ENCODE peak calls at places on chromosomes 12 and 14, in ten cellular contexts. One of them, this sample, is unnamed.

GRCh38 chr12:55843431-55843830 is 695 bp upstream of the MMP19 start:
- DNase-seq in Right ventricle myocardium superior: no peak
- DNase-seq in central memory CD4-positive, alpha-beta T cell: no peak
- DNase-seq in esophagus squamous epithelium: no peak
- DNase-seq in neural crest cell: no peak
- DNase-seq in activated T-cell treated with anti-CD3 and anti-CD28 coated beads for 48 hours: no peak
- DNase-seq in stimulated activated CD8-positive, alpha-beta memory T cell treated with anti-CD3 and anti-CD28 coated beads, Interleukin-12 subunit alpha, Interleukin-12 subunit beta, amount 100 ng/mL, for 4 hours: no peak
- DNase-seq in skeletal muscle cell: no peak
- DNase-seq in ACHN: no peak
- DNase-seq in CD8-positive, alpha-beta T cell: no peak
- DNase-seq in this sample: no peak

GRCh38 chr12:6820171-6820570 is 1.4 kb upstream of the GPR162 start:
- DNase-seq in stimulated activated CD8-positive, alpha-beta memory T cell treated with anti-CD3 and anti-CD28 coated beads, Interleukin-12 subunit alpha, Interleukin-12 subunit beta, amount 100 ng/mL, for 4 hours: no peak
- DNase-seq in Right ventricle myocardium superior: no peak
- DNase-seq in ACHN: no peak
- DNase-seq in esophagus squamous epithelium: no peak
- DNase-seq in CD8-positive, alpha-beta T cell: no peak
- DNase-seq in activated T-cell treated with anti-CD3 and anti-CD28 coated beads for 48 hours: no peak
- DNase-seq in central memory CD4-positive, alpha-beta T cell: no peak
- DNase-seq in skeletal muscle cell: no peak
- DNase-seq in neural crest cell: no peak
- DNase-seq in this sample: no peak

GRCh38 chr12:132619301-132620112 is 931 bp downstream of the P2RX2 start:
- DNase-seq in ACHN: no peak
- DNase-seq in central memory CD4-positive, alpha-beta T cell: no peak
- DNase-seq in activated T-cell treated with anti-CD3 and anti-CD28 coated beads for 48 hours: no peak
- DNase-seq in neural crest cell: no peak
- DNase-seq in esophagus squamous epithelium: no peak
- DNase-seq in skeletal muscle cell: no peak
- DNase-seq in CD8-positive, alpha-beta T cell: no peak
- DNase-seq in stimulated activated CD8-positive, alpha-beta memory T cell treated with anti-CD3 and anti-CD28 coated beads, Interleukin-12 subunit alpha, Interleukin-12 subunit beta, amount 100 ng/mL, for 4 hours: no peak
- DNase-seq in Right ventricle myocardium superior: no peak
- DNase-seq in this sample: no peak

GRCh38 chr12:83224012-83224411 is 537.3 kb downstream of the TMTC2 start:
- DNase-seq in neural crest cell: no peak
- DNase-seq in esophagus squamous epithelium: no peak
- DNase-seq in ACHN: no peak
- DNase-seq in CD8-positive, alpha-beta T cell: no peak
- DNase-seq in skeletal muscle cell: no peak
- DNase-seq in activated T-cell treated with anti-CD3 and anti-CD28 coated beads for 48 hours: no peak
- DNase-seq in Right ventricle myocardium superior: no peak
- DNase-seq in stimulated activated CD8-positive, alpha-beta memory T cell treated with anti-CD3 and anti-CD28 coated beads, Interleukin-12 subunit alpha, Interleukin-12 subunit beta, amount 100 ng/mL, for 4 hours: no peak
- DNase-seq in central memory CD4-positive, alpha-beta T cell: no peak
- DNase-seq in this sample: no peak

GRCh38 chr12:28024231-28024995 is 51.9 kb upstream of the PTHLH start:
- DNase-seq in stimulated activated CD8-positive, alpha-beta memory T cell treated with anti-CD3 and anti-CD28 coated beads, Interleukin-12 subunit alpha, Interleukin-12 subunit beta, amount 100 ng/mL, for 4 hours: no peak
- DNase-seq in skeletal muscle cell: peak; percentile 68
- DNase-seq in esophagus squamous epithelium: no peak
- DNase-seq in activated T-cell treated with anti-CD3 and anti-CD28 coated beads for 48 hours: no peak
- DNase-seq in central memory CD4-positive, alpha-beta T cell: no peak
- DNase-seq in Right ventricle myocardium superior: no peak
- DNase-seq in ACHN: peak; percentile 28
- DNase-seq in neural crest cell: no peak
- DNase-seq in CD8-positive, alpha-beta T cell: no peak
- DNase-seq in this sample: peak; percentile 65

GRCh38 chr12:117098071-117098360 is 1.2 kb downstream of the TESC start:
- DNase-seq in central memory CD4-positive, alpha-beta T cell: no peak
- DNase-seq in Right ventricle myocardium superior: no peak
- DNase-seq in CD8-positive, alpha-beta T cell: no peak
- DNase-seq in ACHN: no peak
- DNase-seq in neural crest cell: no peak
- DNase-seq in activated T-cell treated with anti-CD3 and anti-CD28 coated beads for 48 hours: no peak
- DNase-seq in skeletal muscle cell: no peak
- DNase-seq in esophagus squamous epithelium: no peak
- DNase-seq in stimulated activated CD8-positive, alpha-beta memory T cell treated with anti-CD3 and anti-CD28 coated beads, Interleukin-12 subunit alpha, Interleukin-12 subunit beta, amount 100 ng/mL, for 4 hours: no peak
- DNase-seq in this sample: no peak

GRCh38 chr14:103189481-103190470 is 66.5 kb downstream of the TNFAIP2 start:
- DNase-seq in Right ventricle myocardium superior: no peak
- DNase-seq in activated T-cell treated with anti-CD3 and anti-CD28 coated beads for 48 hours: no peak
- DNase-seq in esophagus squamous epithelium: no peak
- DNase-seq in skeletal muscle cell: no peak
- DNase-seq in neural crest cell: no peak
- DNase-seq in central memory CD4-positive, alpha-beta T cell: no peak
- DNase-seq in stimulated activated CD8-positive, alpha-beta memory T cell treated with anti-CD3 and anti-CD28 coated beads, Interleukin-12 subunit alpha, Interleukin-12 subunit beta, amount 100 ng/mL, for 4 hours: no peak
- DNase-seq in ACHN: no peak
- DNase-seq in CD8-positive, alpha-beta T cell: no peak
- DNase-seq in this sample: no peak

GRCh38 chr14:91867316-91867988 is at the start of gene TC2N:
- DNase-seq in activated T-cell treated with anti-CD3 and anti-CD28 coated beads for 48 hours: no peak
- DNase-seq in Right ventricle myocardium superior: no peak
- DNase-seq in skeletal muscle cell: no peak
- DNase-seq in ACHN: no peak
- DNase-seq in central memory CD4-positive, alpha-beta T cell: peak; percentile 72
- DNase-seq in esophagus squamous epithelium: no peak
- DNase-seq in CD8-positive, alpha-beta T cell: peak; percentile 78
- DNase-seq in stimulated activated CD8-positive, alpha-beta memory T cell treated with anti-CD3 and anti-CD28 coated beads, Interleukin-12 subunit alpha, Interleukin-12 subunit beta, amount 100 ng/mL, for 4 hours: no peak
- DNase-seq in neural crest cell: no peak
- DNase-seq in this sample: no peak

GRCh38 chr14:64196668-64197411 is 97.3 kb downstream of the ESR2 start:
- DNase-seq in Right ventricle myocardium superior: peak; percentile 70
- DNase-seq in CD8-positive, alpha-beta T cell: peak; percentile 31
- DNase-seq in neural crest cell: peak; percentile 50
- DNase-seq in esophagus squamous epithelium: no peak
- DNase-seq in activated T-cell treated with anti-CD3 and anti-CD28 coated beads for 48 hours: no peak
- DNase-seq in stimulated activated CD8-positive, alpha-beta memory T cell treated with anti-CD3 and anti-CD28 coated beads, Interleukin-12 subunit alpha, Interleukin-12 subunit beta, amount 100 ng/mL, for 4 hours: no peak
- DNase-seq in skeletal muscle cell: no peak
- DNase-seq in central memory CD4-positive, alpha-beta T cell: peak; percentile 18
- DNase-seq in ACHN: no peak
- DNase-seq in this sample: peak; percentile 63

GRCh38 chr12:82527165-82527780 is 159.4 kb upstream of the TMTC2 start:
- DNase-seq in stimulated activated CD8-positive, alpha-beta memory T cell treated with anti-CD3 and anti-CD28 coated beads, Interleukin-12 subunit alpha, Interleukin-12 subunit beta, amount 100 ng/mL, for 4 hours: no peak
- DNase-seq in activated T-cell treated with anti-CD3 and anti-CD28 coated beads for 48 hours: no peak
- DNase-seq in skeletal muscle cell: peak; percentile 15
- DNase-seq in central memory CD4-positive, alpha-beta T cell: peak; percentile 7
- DNase-seq in ACHN: peak; percentile 82
- DNase-seq in esophagus squamous epithelium: no peak
- DNase-seq in Right ventricle myocardium superior: no peak
- DNase-seq in CD8-positive, alpha-beta T cell: no peak
- DNase-seq in neural crest cell: peak; percentile 48
- DNase-seq in this sample: peak; percentile 78

GRCh38 chr12:47942327-47943230 is 20.8 kb upstream of the TMEM106C start:
- DNase-seq in Right ventricle myocardium superior: no peak
- DNase-seq in skeletal muscle cell: no peak
- DNase-seq in ACHN: peak; percentile 61
- DNase-seq in esophagus squamous epithelium: no peak
- DNase-seq in stimulated activated CD8-positive, alpha-beta memory T cell treated with anti-CD3 and anti-CD28 coated beads, Interleukin-12 subunit alpha, Interleukin-12 subunit beta, amount 100 ng/mL, for 4 hours: no peak
- DNase-seq in neural crest cell: no peak
- DNase-seq in CD8-positive, alpha-beta T cell: peak; percentile 68
- DNase-seq in activated T-cell treated with anti-CD3 and anti-CD28 coated beads for 48 hours: peak; percentile 47
- DNase-seq in central memory CD4-positive, alpha-beta T cell: no peak
- DNase-seq in this sample: peak; percentile 9

GRCh38 chr12:2337031-2338010 is 284.5 kb downstream of the CACNA1C start:
- DNase-seq in ACHN: peak; percentile 79
- DNase-seq in Right ventricle myocardium superior: no peak
- DNase-seq in stimulated activated CD8-positive, alpha-beta memory T cell treated with anti-CD3 and anti-CD28 coated beads, Interleukin-12 subunit alpha, Interleukin-12 subunit beta, amount 100 ng/mL, for 4 hours: no peak
- DNase-seq in esophagus squamous epithelium: no peak
- DNase-seq in activated T-cell treated with anti-CD3 and anti-CD28 coated beads for 48 hours: no peak
- DNase-seq in central memory CD4-positive, alpha-beta T cell: no peak
- DNase-seq in CD8-positive, alpha-beta T cell: no peak
- DNase-seq in neural crest cell: no peak
- DNase-seq in skeletal muscle cell: no peak
- DNase-seq in this sample: no peak

GRCh38 chr14:85527458-85527857 is 2.5 kb upstream of the FLRT2 start:
- DNase-seq in CD8-positive, alpha-beta T cell: no peak
- DNase-seq in Right ventricle myocardium superior: no peak
- DNase-seq in skeletal muscle cell: no peak
- DNase-seq in neural crest cell: no peak
- DNase-seq in ACHN: no peak
- DNase-seq in activated T-cell treated with anti-CD3 and anti-CD28 coated beads for 48 hours: no peak
- DNase-seq in stimulated activated CD8-positive, alpha-beta memory T cell treated with anti-CD3 and anti-CD28 coated beads, Interleukin-12 subunit alpha, Interleukin-12 subunit beta, amount 100 ng/mL, for 4 hours: no peak
- DNase-seq in central memory CD4-positive, alpha-beta T cell: no peak
- DNase-seq in esophagus squamous epithelium: no peak
- DNase-seq in this sample: no peak

GRCh38 chr12:52521581-52522266 is 1.5 kb upstream of the KRT5 start:
- DNase-seq in stimulated activated CD8-positive, alpha-beta memory T cell treated with anti-CD3 and anti-CD28 coated beads, Interleukin-12 subunit alpha, Interleukin-12 subunit beta, amount 100 ng/mL, for 4 hours: no peak
- DNase-seq in neural crest cell: no peak
- DNase-seq in CD8-positive, alpha-beta T cell: peak; percentile 32
- DNase-seq in activated T-cell treated with anti-CD3 and anti-CD28 coated beads for 48 hours: no peak
- DNase-seq in esophagus squamous epithelium: no peak
- DNase-seq in ACHN: no peak
- DNase-seq in skeletal muscle cell: no peak
- DNase-seq in Right ventricle myocardium superior: no peak
- DNase-seq in central memory CD4-positive, alpha-beta T cell: no peak
- DNase-seq in this sample: peak; percentile 52

GRCh38 chr14:29955087-29955486 is 27.4 kb upstream of the PRKD1 start:
- DNase-seq in ACHN: no peak
- DNase-seq in stimulated activated CD8-positive, alpha-beta memory T cell treated with anti-CD3 and anti-CD28 coated beads, Interleukin-12 subunit alpha, Interleukin-12 subunit beta, amount 100 ng/mL, for 4 hours: no peak
- DNase-seq in activated T-cell treated with anti-CD3 and anti-CD28 coated beads for 48 hours: no peak
- DNase-seq in CD8-positive, alpha-beta T cell: no peak
- DNase-seq in neural crest cell: no peak
- DNase-seq in Right ventricle myocardium superior: no peak
- DNase-seq in central memory CD4-positive, alpha-beta T cell: no peak
- DNase-seq in esophagus squamous epithelium: no peak
- DNase-seq in skeletal muscle cell: no peak
- DNase-seq in this sample: no peak

GRCh38 chr14:20714593-20715250 is 26.2 kb downstream of the ANG start:
- DNase-seq in neural crest cell: no peak
- DNase-seq in stimulated activated CD8-positive, alpha-beta memory T cell treated with anti-CD3 and anti-CD28 coated beads, Interleukin-12 subunit alpha, Interleukin-12 subunit beta, amount 100 ng/mL, for 4 hours: no peak
- DNase-seq in central memory CD4-positive, alpha-beta T cell: no peak
- DNase-seq in skeletal muscle cell: peak; percentile 60
- DNase-seq in activated T-cell treated with anti-CD3 and anti-CD28 coated beads for 48 hours: no peak
- DNase-seq in esophagus squamous epithelium: no peak
- DNase-seq in Right ventricle myocardium superior: peak; percentile 87
- DNase-seq in CD8-positive, alpha-beta T cell: no peak
- DNase-seq in ACHN: no peak
- DNase-seq in this sample: no peak

GRCh38 chr12:113190761-113191160 is 5.2 kb downstream of the RITA1 start:
- DNase-seq in skeletal muscle cell: no peak
- DNase-seq in Right ventricle myocardium superior: no peak
- DNase-seq in neural crest cell: no peak
- DNase-seq in activated T-cell treated with anti-CD3 and anti-CD28 coated beads for 48 hours: no peak
- DNase-seq in ACHN: peak; percentile 88
- DNase-seq in central memory CD4-positive, alpha-beta T cell: no peak
- DNase-seq in stimulated activated CD8-positive, alpha-beta memory T cell treated with anti-CD3 and anti-CD28 coated beads, Interleukin-12 subunit alpha, Interleukin-12 subunit beta, amount 100 ng/mL, for 4 hours: no peak
- DNase-seq in CD8-positive, alpha-beta T cell: no peak
- DNase-seq in esophagus squamous epithelium: no peak
- DNase-seq in this sample: peak; percentile 30

GRCh38 chr14:36518031-36518585 is 1.9 kb downstream of the NKX2-1 start:
- DNase-seq in stimulated activated CD8-positive, alpha-beta memory T cell treated with anti-CD3 and anti-CD28 coated beads, Interleukin-12 subunit alpha, Interleukin-12 subunit beta, amount 100 ng/mL, for 4 hours: no peak
- DNase-seq in ACHN: no peak
- DNase-seq in esophagus squamous epithelium: no peak
- DNase-seq in CD8-positive, alpha-beta T cell: no peak
- DNase-seq in activated T-cell treated with anti-CD3 and anti-CD28 coated beads for 48 hours: no peak
- DNase-seq in Right ventricle myocardium superior: no peak
- DNase-seq in neural crest cell: no peak
- DNase-seq in central memory CD4-positive, alpha-beta T cell: no peak
- DNase-seq in skeletal muscle cell: no peak
- DNase-seq in this sample: no peak

GRCh38 chr14:70907996-70908917 is 998 bp downstream of the PCNX1 start:
- DNase-seq in neural crest cell: peak; percentile 39
- DNase-seq in ACHN: peak; percentile 48
- DNase-seq in Right ventricle myocardium superior: peak; percentile 71
- DNase-seq in skeletal muscle cell: no peak
- DNase-seq in CD8-positive, alpha-beta T cell: peak; percentile 80
- DNase-seq in central memory CD4-positive, alpha-beta T cell: peak; percentile 30
- DNase-seq in esophagus squamous epithelium: no peak
- DNase-seq in activated T-cell treated with anti-CD3 and anti-CD28 coated beads for 48 hours: peak; percentile 58
- DNase-seq in stimulated activated CD8-positive, alpha-beta memory T cell treated with anti-CD3 and anti-CD28 coated beads, Interleukin-12 subunit alpha, Interleukin-12 subunit beta, amount 100 ng/mL, for 4 hours: peak; percentile 54
- DNase-seq in this sample: peak; percentile 62

GRCh38 chr12:64221656-64222010 is 463 bp downstream of the KICS2 start:
- DNase-seq in ACHN: peak; percentile 96
- DNase-seq in activated T-cell treated with anti-CD3 and anti-CD28 coated beads for 48 hours: peak; percentile 30
- DNase-seq in CD8-positive, alpha-beta T cell: no peak
- DNase-seq in stimulated activated CD8-positive, alpha-beta memory T cell treated with anti-CD3 and anti-CD28 coated beads, Interleukin-12 subunit alpha, Interleukin-12 subunit beta, amount 100 ng/mL, for 4 hours: no peak
- DNase-seq in central memory CD4-positive, alpha-beta T cell: no peak
- DNase-seq in esophagus squamous epithelium: peak; percentile 29
- DNase-seq in skeletal muscle cell: peak; percentile 34
- DNase-seq in Right ventricle myocardium superior: peak; percentile 93
- DNase-seq in neural crest cell: peak; percentile 75
- DNase-seq in this sample: peak; percentile 91

GRCh38 chr12:60920841-60921495 is 1325.1 kb downstream of the SLC16A7 start:
- DNase-seq in Right ventricle myocardium superior: no peak
- DNase-seq in esophagus squamous epithelium: no peak
- DNase-seq in central memory CD4-positive, alpha-beta T cell: no peak
- DNase-seq in skeletal muscle cell: no peak
- DNase-seq in CD8-positive, alpha-beta T cell: no peak
- DNase-seq in ACHN: peak; percentile 9
- DNase-seq in neural crest cell: no peak
- DNase-seq in activated T-cell treated with anti-CD3 and anti-CD28 coated beads for 48 hours: no peak
- DNase-seq in stimulated activated CD8-positive, alpha-beta memory T cell treated with anti-CD3 and anti-CD28 coated beads, Interleukin-12 subunit alpha, Interleukin-12 subunit beta, amount 100 ng/mL, for 4 hours: no peak
- DNase-seq in this sample: no peak

GRCh38 chr12:2236501-2237294 is 183.9 kb downstream of the CACNA1C start:
- DNase-seq in esophagus squamous epithelium: no peak
- DNase-seq in Right ventricle myocardium superior: no peak
- DNase-seq in central memory CD4-positive, alpha-beta T cell: no peak
- DNase-seq in neural crest cell: no peak
- DNase-seq in skeletal muscle cell: no peak
- DNase-seq in activated T-cell treated with anti-CD3 and anti-CD28 coated beads for 48 hours: no peak
- DNase-seq in ACHN: no peak
- DNase-seq in CD8-positive, alpha-beta T cell: no peak
- DNase-seq in stimulated activated CD8-positive, alpha-beta memory T cell treated with anti-CD3 and anti-CD28 coated beads, Interleukin-12 subunit alpha, Interleukin-12 subunit beta, amount 100 ng/mL, for 4 hours: no peak
- DNase-seq in this sample: no peak

GRCh38 chr12:724194-724855 is 28.1 kb upstream of the WNK1 start:
- DNase-seq in central memory CD4-positive, alpha-beta T cell: peak; percentile 21
- DNase-seq in skeletal muscle cell: no peak
- DNase-seq in activated T-cell treated with anti-CD3 and anti-CD28 coated beads for 48 hours: no peak
- DNase-seq in CD8-positive, alpha-beta T cell: no peak
- DNase-seq in Right ventricle myocardium superior: no peak
- DNase-seq in stimulated activated CD8-positive, alpha-beta memory T cell treated with anti-CD3 and anti-CD28 coated beads, Interleukin-12 subunit alpha, Interleukin-12 subunit beta, amount 100 ng/mL, for 4 hours: no peak
- DNase-seq in ACHN: no peak
- DNase-seq in esophagus squamous epithelium: no peak
- DNase-seq in neural crest cell: no peak
- DNase-seq in this sample: peak; percentile 11

GRCh38 chr12:130708648-130709047 is 7.5 kb downstream of the RIMBP2 start:
- DNase-seq in ACHN: no peak
- DNase-seq in activated T-cell treated with anti-CD3 and anti-CD28 coated beads for 48 hours: no peak
- DNase-seq in esophagus squamous epithelium: no peak
- DNase-seq in neural crest cell: no peak
- DNase-seq in CD8-positive, alpha-beta T cell: no peak
- DNase-seq in Right ventricle myocardium superior: no peak
- DNase-seq in skeletal muscle cell: no peak
- DNase-seq in stimulated activated CD8-positive, alpha-beta memory T cell treated with anti-CD3 and anti-CD28 coated beads, Interleukin-12 subunit alpha, Interleukin-12 subunit beta, amount 100 ng/mL, for 4 hours: no peak
- DNase-seq in central memory CD4-positive, alpha-beta T cell: no peak
- DNase-seq in this sample: no peak

GRCh38 chr14:105150368-105151111 is 18.0 kb downstream of the JAG2 start:
- DNase-seq in esophagus squamous epithelium: no peak
- DNase-seq in Right ventricle myocardium superior: peak; percentile 41
- DNase-seq in CD8-positive, alpha-beta T cell: no peak
- DNase-seq in stimulated activated CD8-positive, alpha-beta memory T cell treated with anti-CD3 and anti-CD28 coated beads, Interleukin-12 subunit alpha, Interleukin-12 subunit beta, amount 100 ng/mL, for 4 hours: no peak
- DNase-seq in activated T-cell treated with anti-CD3 and anti-CD28 coated beads for 48 hours: no peak
- DNase-seq in neural crest cell: no peak
- DNase-seq in ACHN: no peak
- DNase-seq in skeletal muscle cell: no peak
- DNase-seq in central memory CD4-positive, alpha-beta T cell: no peak
- DNase-seq in this sample: no peak